ENCODE peak calls at places on chromosomes 3 and 15, in eight cellular contexts. F is breast epithelium, T is HCT116, Y is HL-60, G is stomach, V is H1, M is prostate gland, Q is suprapubic skin. D is an unnamed sample.

GRCh38 chr15:35751421-35752133 is 205.6 kb upstream of the DPH6 start:
- DNase-seq in V (peak; percentile 87), Q (peak; percentile 73), G (peak; percentile 73), Y (peak; percentile 40), T (peak; percentile 68), M (peak; percentile 64), F (peak; percentile 57), D (no peak)

GRCh38 chr3:140219923-140220452 is 285.0 kb downstream of the CLSTN2 start:
- DNase-seq in Q (no peak), F (no peak), M (no peak), Y (no peak), V (no peak), G (no peak), T (no peak), D (no peak)

GRCh38 chr15:43275736-43276562 is 9.2 kb upstream of the TGM5 start:
- DNase-seq in Y (no peak), G (no peak), M (peak; percentile 49), V (no peak), F (no peak), Q (no peak), T (no peak), D (no peak)

GRCh38 chr3:196792771-196793170 is 53.1 kb downstream of the PAK2 start:
- DNase-seq in Y (no peak), M (peak; percentile 68), F (no peak), T (no peak), Q (no peak), G (no peak), V (no peak), D (no peak)

GRCh38 chr3:115713247-115713646 is 89.9 kb downstream of the GAP43 start:
- DNase-seq in Y (no peak), M (no peak), G (peak; percentile 85), F (no peak), T (no peak), Q (no peak), V (no peak), D (no peak)

GRCh38 chr15:60005352-60006202 is 1.5 kb downstream of the FOXB1 start:
- DNase-seq in M (no peak), Y (no peak), G (no peak), Q (peak; percentile 63), F (no peak), V (peak; percentile 69), T (no peak), D (no peak)

GRCh38 chr3:180119567-180119966 is 82.8 kb upstream of the PEX5L start:
- DNase-seq in V (no peak), G (no peak), Q (no peak), M (no peak), Y (no peak), T (no peak), F (no peak), D (no peak)

GRCh38 chr15:74173545-74174215 is at the start of gene ISLR:
- DNase-seq in G (no peak), Q (peak; percentile 67), F (no peak), Y (no peak), T (no peak), V (no peak), M (no peak), D (no peak)

GRCh38 chr15:63815796-63816533 is 17.8 kb downstream of the HERC1 start:
- DNase-seq in Y (no peak), T (no peak), G (no peak), Q (no peak), F (no peak), M (no peak), V (no peak), D (no peak)
- TF ChIP-seq POLR2AphosphoS5 in Y (no peak), T (no peak), G (no peak), Q (no peak), F (no peak), M (no peak), V (no peak), D (no peak)

GRCh38 chr3:64341355-64341754 is 116.1 kb upstream of the PRICKLE2 start:
- DNase-seq in F (no peak), T (no peak), V (no peak), Y (no peak), M (no peak), Q (no peak), G (no peak), D (no peak)

GRCh38 chr3:64342940-64343691 is 117.8 kb upstream of the PRICKLE2 start:
- DNase-seq in Y (no peak), V (no peak), Q (no peak), F (no peak), G (no peak), T (no peak), M (no peak), D (no peak)

GRCh38 chr3:64345351-64345750 is 120.1 kb upstream of the PRICKLE2 start:
- DNase-seq in G (no peak), T (no peak), M (no peak), Y (no peak), V (no peak), Q (no peak), F (no peak), D (no peak)

GRCh38 chr3:64343692-64344440 is 118.6 kb upstream of the PRICKLE2 start:
- DNase-seq in V (no peak), Y (no peak), M (no peak), T (no peak), F (no peak), Q (no peak), G (no peak), D (no peak)

GRCh38 chr3:64344721-64345207 is 119.5 kb upstream of the PRICKLE2 start:
- DNase-seq in G (no peak), Y (no peak), V (no peak), M (no peak), Q (no peak), T (no peak), F (no peak), D (no peak)
- TF ChIP-seq POLR2AphosphoS5 in G (peak; percentile 25), Y (no peak), V (no peak), M (no peak), Q (no peak), T (no peak), F (no peak), D (no peak)

DNA sequence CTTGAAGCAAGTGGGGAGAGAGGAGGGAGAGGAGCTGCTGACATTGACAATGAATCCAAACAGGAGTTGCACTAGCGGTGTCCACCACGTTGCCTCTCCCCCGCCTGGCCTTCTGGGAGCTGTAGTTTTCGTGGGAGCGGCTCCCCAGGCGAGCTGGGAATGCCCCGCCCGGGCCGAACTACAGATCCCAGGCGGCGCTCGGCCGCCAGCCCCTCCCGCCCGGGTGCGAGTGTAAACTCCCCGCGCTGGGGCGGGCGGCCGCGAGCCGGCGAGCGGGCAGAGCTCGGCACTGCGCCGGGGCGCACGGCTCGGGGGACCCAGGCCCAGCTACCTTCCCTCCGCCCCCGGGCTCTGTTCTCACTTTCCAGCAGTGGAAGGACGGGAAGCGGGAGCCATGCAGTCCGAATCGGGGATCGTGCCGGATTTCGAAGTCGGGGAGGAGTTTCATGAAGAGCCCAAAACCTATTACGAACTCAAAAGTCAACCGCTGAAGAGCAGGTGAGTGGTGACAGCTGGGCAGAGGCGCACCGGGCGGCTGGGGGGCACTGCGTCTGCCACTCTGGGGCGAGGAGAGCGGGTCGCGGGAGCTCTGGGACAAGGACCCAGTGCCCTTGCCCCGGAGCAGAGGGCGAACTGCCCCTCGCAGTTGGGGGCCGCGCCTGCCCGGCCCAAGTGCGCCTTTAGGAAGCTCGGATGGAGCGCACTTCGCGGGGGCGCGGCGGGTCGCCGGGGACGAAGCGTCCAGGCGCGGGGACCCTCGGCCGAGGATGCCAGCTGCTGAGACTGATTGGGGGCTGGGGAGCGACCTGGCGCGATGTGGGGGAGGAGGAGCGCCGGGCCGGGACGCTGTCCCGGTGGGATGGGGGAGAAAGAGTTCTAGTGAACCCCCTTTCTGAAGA is at the start of gene MITF:
- DNase-seq in T (peak; percentile 53), Y (peak; percentile 92), V (peak; percentile 90), Q (peak; percentile 95), M (peak; percentile 92), G (peak; percentile 90), F (peak; percentile 83), D (peak; percentile 47)
- TF ChIP-seq POLR2AphosphoS5 in T (no peak), Y (peak; percentile 28), V (no peak), Q (no peak), M (peak; percentile 63), G (peak; percentile 13), F (peak; percentile 19), D (no peak)

GRCh38 chr15:29400701-29401100 is 131.1 kb upstream of the NSMCE3 start:
- DNase-seq in Q (no peak), V (peak; percentile 73), T (no peak), F (no peak), G (no peak), Y (no peak), M (no peak), D (no peak)

GRCh38 chr15:29398907-29399306 is 129.3 kb upstream of the NSMCE3 start:
- DNase-seq in Y (no peak), G (no peak), M (no peak), Q (no peak), V (no peak), F (no peak), T (no peak), D (no peak)

GRCh38 chr15:29392358-29392757 is 122.7 kb upstream of the NSMCE3 start:
- DNase-seq in T (no peak), V (no peak), M (no peak), Q (no peak), G (no peak), F (no peak), Y (no peak), D (no peak)

GRCh38 chr15:29393443-29393842 is 123.8 kb upstream of the NSMCE3 start:
- DNase-seq in F (no peak), G (no peak), Q (no peak), Y (no peak), T (no peak), M (no peak), V (no peak), D (no peak)

DNA sequence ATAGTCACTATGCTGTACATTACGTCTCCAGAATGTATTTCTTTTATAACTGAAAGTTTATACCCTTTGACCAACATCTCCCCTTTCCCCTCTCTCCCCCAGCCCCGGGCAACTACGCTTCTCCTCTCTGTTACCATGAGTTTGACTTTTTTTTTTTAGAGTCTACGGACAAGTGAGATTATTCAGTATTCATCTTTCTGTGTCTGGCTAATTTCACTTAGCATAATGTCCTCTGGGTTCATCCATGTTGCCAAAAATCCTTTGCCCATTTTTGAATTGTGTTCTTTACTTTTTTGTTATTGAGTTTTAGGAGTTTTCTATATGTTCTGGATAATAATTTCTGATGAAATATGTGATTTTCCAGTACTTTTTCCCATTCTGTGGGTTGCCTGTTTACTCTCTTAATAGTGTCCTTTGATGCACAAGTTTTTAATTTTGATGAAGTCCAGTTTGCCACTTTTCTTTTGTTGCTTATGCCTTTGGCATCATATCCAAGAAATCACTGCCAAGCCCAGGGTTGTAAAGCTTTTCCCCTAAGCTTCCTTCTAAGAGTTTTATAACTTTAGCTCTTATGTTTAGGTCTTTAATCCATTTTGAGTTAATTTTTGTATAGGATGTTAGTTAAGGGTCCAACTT is 126.7 kb upstream of the NSMCE3 start:
- DNase-seq in Y (no peak), V (no peak), Q (no peak), M (no peak), G (no peak), T (no peak), F (no peak), D (no peak)
- TF ChIP-seq POLR2AphosphoS5 in Y (no peak), V (no peak), Q (no peak), M (no peak), G (no peak), T (no peak), F (no peak), D (no peak)

DNA sequence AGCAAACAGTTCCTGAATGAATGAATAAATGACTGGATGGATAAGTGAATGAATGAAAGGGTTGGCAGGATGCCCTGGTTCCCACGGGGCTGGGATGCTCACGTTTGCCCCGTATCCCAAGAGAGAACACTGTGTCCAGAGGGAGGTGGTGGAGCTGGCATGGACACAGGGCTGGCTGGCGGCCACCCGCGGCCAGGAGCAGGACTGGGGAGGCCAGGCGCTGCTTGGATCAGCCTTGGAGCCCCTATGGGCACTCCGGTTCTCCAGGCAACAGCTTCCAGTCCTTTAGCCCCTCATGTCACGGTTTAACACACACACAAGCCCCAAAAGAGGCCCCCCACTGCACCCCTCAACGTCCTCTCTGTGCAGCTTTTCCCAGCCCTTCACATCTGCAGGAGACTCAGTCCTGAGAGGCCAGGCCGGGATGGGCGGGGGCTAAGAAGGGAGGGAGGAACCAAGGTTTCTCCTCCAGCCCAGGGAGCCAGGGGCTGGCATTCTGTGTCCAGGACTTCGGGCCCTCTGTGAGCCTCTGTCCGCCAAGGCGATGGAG is 86.0 kb upstream of the ALDH1L1 start:
- DNase-seq in T (no peak), Y (no peak), M (peak; percentile 60), F (no peak), Q (no peak), V (peak; percentile 68), G (peak; percentile 87), D (no peak)
- TF ChIP-seq POLR2AphosphoS5 in T (no peak), Y (no peak), M (peak; percentile 78), F (no peak), Q (no peak), V (no peak), G (peak; percentile 97), D (no peak)

D was measured in GM12892.